ENCODE peak calls at places on chromosomes 11 and 22, in seven cellular contexts. One of them, this sample, is unnamed.

GRCh38 chr11:35907648-35908431 is 36.0 kb upstream of the LDLRAD3 start:
- DNase-seq in NB4: peak
- DNase-seq in fibroblast of lung: peak
- DNase-seq in aorta: no peak
- DNase-seq in T-helper 1 cell: no peak
- DNase-seq in esophagus squamous epithelium: no peak
- DNase-seq in stimulated activated naive B cell treated with anti-CD40 and anti-IgM and Interleukin-4, amounts not matched to agents 10 μg/mL and 1 μg/mL and 100 μg/mL, for 72 hours: no peak
- DNase-seq in this sample: no peak

GRCh38 chr11:1819115-1819514 is 15.7 kb upstream of the SYT8 start:
- DNase-seq in NB4: no peak
- DNase-seq in fibroblast of lung: no peak
- DNase-seq in aorta: no peak
- DNase-seq in T-helper 1 cell: no peak
- DNase-seq in esophagus squamous epithelium: no peak
- DNase-seq in stimulated activated naive B cell treated with anti-CD40 and anti-IgM and Interleukin-4, amounts not matched to agents 10 μg/mL and 1 μg/mL and 100 μg/mL, for 72 hours: no peak
- DNase-seq in this sample: no peak

GRCh38 chr11:105582497-105582896 is 27.4 kb upstream of the GRIA4 start:
- DNase-seq in NB4: no peak
- DNase-seq in fibroblast of lung: no peak
- DNase-seq in aorta: no peak
- DNase-seq in T-helper 1 cell: no peak
- DNase-seq in esophagus squamous epithelium: no peak
- DNase-seq in stimulated activated naive B cell treated with anti-CD40 and anti-IgM and Interleukin-4, amounts not matched to agents 10 μg/mL and 1 μg/mL and 100 μg/mL, for 72 hours: no peak
- DNase-seq in this sample: no peak

GRCh38 chr11:94511932-94512781 is at the start of gene C11orf97:
- DNase-seq in NB4: peak
- DNase-seq in fibroblast of lung: peak
- DNase-seq in aorta: peak
- DNase-seq in T-helper 1 cell: peak
- DNase-seq in esophagus squamous epithelium: no peak
- DNase-seq in stimulated activated naive B cell treated with anti-CD40 and anti-IgM and Interleukin-4, amounts not matched to agents 10 μg/mL and 1 μg/mL and 100 μg/mL, for 72 hours: peak
- DNase-seq in this sample: peak

GRCh38 chr11:11424696-11425095 is 71.6 kb upstream of the CSNK2A3 start:
- DNase-seq in NB4: no peak
- DNase-seq in fibroblast of lung: no peak
- DNase-seq in aorta: no peak
- DNase-seq in T-helper 1 cell: no peak
- DNase-seq in esophagus squamous epithelium: no peak
- DNase-seq in stimulated activated naive B cell treated with anti-CD40 and anti-IgM and Interleukin-4, amounts not matched to agents 10 μg/mL and 1 μg/mL and 100 μg/mL, for 72 hours: no peak
- DNase-seq in this sample: no peak

GRCh38 chr11:2651054-2651617 is 48.7 kb downstream of the KCNQ1OT1 start:
- DNase-seq in NB4: no peak
- DNase-seq in fibroblast of lung: no peak
- DNase-seq in aorta: no peak
- DNase-seq in T-helper 1 cell: no peak
- DNase-seq in esophagus squamous epithelium: no peak
- DNase-seq in stimulated activated naive B cell treated with anti-CD40 and anti-IgM and Interleukin-4, amounts not matched to agents 10 μg/mL and 1 μg/mL and 100 μg/mL, for 72 hours: no peak
- DNase-seq in this sample: no peak

GRCh38 chr22:38257650-38258246 is 15.1 kb downstream of the TMEM184B start:
- DNase-seq in NB4: no peak
- DNase-seq in fibroblast of lung: no peak
- DNase-seq in aorta: no peak
- DNase-seq in T-helper 1 cell: no peak
- DNase-seq in esophagus squamous epithelium: no peak
- DNase-seq in stimulated activated naive B cell treated with anti-CD40 and anti-IgM and Interleukin-4, amounts not matched to agents 10 μg/mL and 1 μg/mL and 100 μg/mL, for 72 hours: no peak
- DNase-seq in this sample: no peak

GRCh38 chr22:45059296-45059695 is 49.5 kb upstream of the PHF21B start:
- DNase-seq in NB4: no peak
- DNase-seq in fibroblast of lung: no peak
- DNase-seq in aorta: no peak
- DNase-seq in T-helper 1 cell: no peak
- DNase-seq in esophagus squamous epithelium: no peak
- DNase-seq in stimulated activated naive B cell treated with anti-CD40 and anti-IgM and Interleukin-4, amounts not matched to agents 10 μg/mL and 1 μg/mL and 100 μg/mL, for 72 hours: no peak
- DNase-seq in this sample: no peak

GRCh38 chr11:77201991-77202841 is 74.2 kb downstream of the MYO7A start:
- DNase-seq in NB4: no peak
- DNase-seq in fibroblast of lung: no peak
- DNase-seq in aorta: peak
- DNase-seq in T-helper 1 cell: no peak
- DNase-seq in esophagus squamous epithelium: no peak
- DNase-seq in stimulated activated naive B cell treated with anti-CD40 and anti-IgM and Interleukin-4, amounts not matched to agents 10 μg/mL and 1 μg/mL and 100 μg/mL, for 72 hours: no peak
- DNase-seq in this sample: no peak

GRCh38 chr11:15905815-15906214 is 450.5 kb downstream of the SOX6 start:
- DNase-seq in NB4: no peak
- DNase-seq in fibroblast of lung: no peak
- DNase-seq in aorta: no peak
- DNase-seq in T-helper 1 cell: no peak
- DNase-seq in esophagus squamous epithelium: no peak
- DNase-seq in stimulated activated naive B cell treated with anti-CD40 and anti-IgM and Interleukin-4, amounts not matched to agents 10 μg/mL and 1 μg/mL and 100 μg/mL, for 72 hours: no peak
- DNase-seq in this sample: no peak

GRCh38 chr11:2700415-2701211 is 819 bp upstream of the KCNQ1OT1 start:
- DNase-seq in NB4: peak
- DNase-seq in fibroblast of lung: peak
- DNase-seq in aorta: peak
- DNase-seq in T-helper 1 cell: no peak
- DNase-seq in esophagus squamous epithelium: no peak
- DNase-seq in stimulated activated naive B cell treated with anti-CD40 and anti-IgM and Interleukin-4, amounts not matched to agents 10 μg/mL and 1 μg/mL and 100 μg/mL, for 72 hours: no peak
- DNase-seq in this sample: no peak

GRCh38 chr11:14089690-14090462 is 127.4 kb downstream of the SPON1 start:
- DNase-seq in NB4: no peak
- DNase-seq in fibroblast of lung: peak
- DNase-seq in aorta: no peak
- DNase-seq in T-helper 1 cell: no peak
- DNase-seq in esophagus squamous epithelium: no peak
- DNase-seq in stimulated activated naive B cell treated with anti-CD40 and anti-IgM and Interleukin-4, amounts not matched to agents 10 μg/mL and 1 μg/mL and 100 μg/mL, for 72 hours: no peak
- DNase-seq in this sample: no peak

GRCh38 chr11:128929991-128930390 is 12.7 kb downstream of the TP53AIP1 start:
- DNase-seq in NB4: no peak
- DNase-seq in fibroblast of lung: no peak
- DNase-seq in aorta: no peak
- DNase-seq in T-helper 1 cell: no peak
- DNase-seq in esophagus squamous epithelium: no peak
- DNase-seq in stimulated activated naive B cell treated with anti-CD40 and anti-IgM and Interleukin-4, amounts not matched to agents 10 μg/mL and 1 μg/mL and 100 μg/mL, for 72 hours: no peak
- DNase-seq in this sample: no peak

GRCh38 chr11:22753401-22753800 is 76.2 kb downstream of the SVIP start:
- DNase-seq in NB4: no peak
- DNase-seq in fibroblast of lung: no peak
- DNase-seq in aorta: no peak
- DNase-seq in T-helper 1 cell: no peak
- DNase-seq in esophagus squamous epithelium: no peak
- DNase-seq in stimulated activated naive B cell treated with anti-CD40 and anti-IgM and Interleukin-4, amounts not matched to agents 10 μg/mL and 1 μg/mL and 100 μg/mL, for 72 hours: no peak
- DNase-seq in this sample: no peak

GRCh38 chr11:47572715-47573255 is 6.0 kb downstream of the KBTBD4 start:
- DNase-seq in NB4: no peak
- DNase-seq in fibroblast of lung: no peak
- DNase-seq in aorta: peak
- DNase-seq in T-helper 1 cell: no peak
- DNase-seq in esophagus squamous epithelium: no peak
- DNase-seq in stimulated activated naive B cell treated with anti-CD40 and anti-IgM and Interleukin-4, amounts not matched to agents 10 μg/mL and 1 μg/mL and 100 μg/mL, for 72 hours: no peak
- DNase-seq in this sample: no peak

GRCh38 chr11:133803026-133803425 is 42.3 kb downstream of the SPATA19 start:
- DNase-seq in NB4: no peak
- DNase-seq in fibroblast of lung: no peak
- DNase-seq in aorta: no peak
- DNase-seq in T-helper 1 cell: no peak
- DNase-seq in esophagus squamous epithelium: no peak
- DNase-seq in stimulated activated naive B cell treated with anti-CD40 and anti-IgM and Interleukin-4, amounts not matched to agents 10 μg/mL and 1 μg/mL and 100 μg/mL, for 72 hours: no peak
- DNase-seq in this sample: no peak

GRCh38 chr11:46369458-46370152 is 11.9 kb upstream of the MDK start:
- DNase-seq in NB4: peak
- DNase-seq in fibroblast of lung: peak
- DNase-seq in aorta: no peak
- DNase-seq in T-helper 1 cell: no peak
- DNase-seq in esophagus squamous epithelium: no peak
- DNase-seq in stimulated activated naive B cell treated with anti-CD40 and anti-IgM and Interleukin-4, amounts not matched to agents 10 μg/mL and 1 μg/mL and 100 μg/mL, for 72 hours: no peak
- DNase-seq in this sample: no peak

GRCh38 chr11:44842219-44842618 is 108.5 kb downstream of the TP53I11 start:
- DNase-seq in NB4: no peak
- DNase-seq in fibroblast of lung: peak
- DNase-seq in aorta: no peak
- DNase-seq in T-helper 1 cell: no peak
- DNase-seq in esophagus squamous epithelium: no peak
- DNase-seq in stimulated activated naive B cell treated with anti-CD40 and anti-IgM and Interleukin-4, amounts not matched to agents 10 μg/mL and 1 μg/mL and 100 μg/mL, for 72 hours: no peak
- DNase-seq in this sample: no peak

GRCh38 chr22:30191049-30191701 is 55.4 kb downstream of the LIF start:
- DNase-seq in NB4: no peak
- DNase-seq in fibroblast of lung: no peak
- DNase-seq in aorta: no peak
- DNase-seq in T-helper 1 cell: no peak
- DNase-seq in esophagus squamous epithelium: no peak
- DNase-seq in stimulated activated naive B cell treated with anti-CD40 and anti-IgM and Interleukin-4, amounts not matched to agents 10 μg/mL and 1 μg/mL and 100 μg/mL, for 72 hours: no peak
- DNase-seq in this sample: no peak

GRCh38 chr22:43236401-43237166 is 49.6 kb upstream of the TTLL12 start:
- DNase-seq in NB4: no peak
- DNase-seq in fibroblast of lung: no peak
- DNase-seq in aorta: no peak
- DNase-seq in T-helper 1 cell: no peak
- DNase-seq in esophagus squamous epithelium: no peak
- DNase-seq in stimulated activated naive B cell treated with anti-CD40 and anti-IgM and Interleukin-4, amounts not matched to agents 10 μg/mL and 1 μg/mL and 100 μg/mL, for 72 hours: no peak
- DNase-seq in this sample: no peak

GRCh38 chr11:47348859-47349258 is 3.6 kb downstream of the MYBPC3 start:
- DNase-seq in NB4: peak
- DNase-seq in fibroblast of lung: peak
- DNase-seq in aorta: no peak
- DNase-seq in T-helper 1 cell: no peak
- DNase-seq in esophagus squamous epithelium: no peak
- DNase-seq in stimulated activated naive B cell treated with anti-CD40 and anti-IgM and Interleukin-4, amounts not matched to agents 10 μg/mL and 1 μg/mL and 100 μg/mL, for 72 hours: no peak
- DNase-seq in this sample: no peak

GRCh38 chr22:44994399-44995281 is 15.2 kb downstream of the PHF21B start:
- DNase-seq in NB4: peak
- DNase-seq in fibroblast of lung: no peak
- DNase-seq in aorta: no peak
- DNase-seq in T-helper 1 cell: no peak
- DNase-seq in esophagus squamous epithelium: no peak
- DNase-seq in stimulated activated naive B cell treated with anti-CD40 and anti-IgM and Interleukin-4, amounts not matched to agents 10 μg/mL and 1 μg/mL and 100 μg/mL, for 72 hours: no peak
- DNase-seq in this sample: no peak

GRCh38 chr11:47130541-47130940 is 46.1 kb downstream of the ARFGAP2 start:
- DNase-seq in NB4: no peak
- DNase-seq in fibroblast of lung: no peak
- DNase-seq in aorta: no peak
- DNase-seq in T-helper 1 cell: no peak
- DNase-seq in esophagus squamous epithelium: no peak
- DNase-seq in stimulated activated naive B cell treated with anti-CD40 and anti-IgM and Interleukin-4, amounts not matched to agents 10 μg/mL and 1 μg/mL and 100 μg/mL, for 72 hours: no peak
- DNase-seq in this sample: no peak

GRCh38 chr11:73797457-73797856 is 9.8 kb downstream of the MRPL48 start:
- DNase-seq in NB4: no peak
- DNase-seq in fibroblast of lung: no peak
- DNase-seq in aorta: no peak
- DNase-seq in T-helper 1 cell: no peak
- DNase-seq in esophagus squamous epithelium: no peak
- DNase-seq in stimulated activated naive B cell treated with anti-CD40 and anti-IgM and Interleukin-4, amounts not matched to agents 10 μg/mL and 1 μg/mL and 100 μg/mL, for 72 hours: no peak
- DNase-seq in this sample: no peak

GRCh38 chr22:46861468-46861867 is 99.0 kb downstream of the TBC1D22A start:
- DNase-seq in NB4: no peak
- DNase-seq in fibroblast of lung: no peak
- DNase-seq in aorta: no peak
- DNase-seq in T-helper 1 cell: no peak
- DNase-seq in esophagus squamous epithelium: no peak
- DNase-seq in stimulated activated naive B cell treated with anti-CD40 and anti-IgM and Interleukin-4, amounts not matched to agents 10 μg/mL and 1 μg/mL and 100 μg/mL, for 72 hours: no peak
- DNase-seq in this sample: no peak

GRCh38 chr11:12155696-12156095 is 45.3 kb downstream of the MICAL2 start:
- DNase-seq in NB4: no peak
- DNase-seq in fibroblast of lung: no peak
- DNase-seq in aorta: no peak
- DNase-seq in T-helper 1 cell: no peak
- DNase-seq in esophagus squamous epithelium: no peak
- DNase-seq in stimulated activated naive B cell treated with anti-CD40 and anti-IgM and Interleukin-4, amounts not matched to agents 10 μg/mL and 1 μg/mL and 100 μg/mL, for 72 hours: no peak
- DNase-seq in this sample: no peak

GRCh38 chr11:121829159-121829643 is 286.8 kb downstream of the BLID start:
- DNase-seq in NB4: peak
- DNase-seq in fibroblast of lung: peak
- DNase-seq in aorta: no peak
- DNase-seq in T-helper 1 cell: no peak
- DNase-seq in esophagus squamous epithelium: no peak
- DNase-seq in stimulated activated naive B cell treated with anti-CD40 and anti-IgM and Interleukin-4, amounts not matched to agents 10 μg/mL and 1 μg/mL and 100 μg/mL, for 72 hours: no peak
- DNase-seq in this sample: no peak

GRCh38 chr11:124938206-124938765 is 2.4 kb upstream of the HEPACAM start:
- DNase-seq in NB4: no peak
- DNase-seq in fibroblast of lung: no peak
- DNase-seq in aorta: no peak
- DNase-seq in T-helper 1 cell: no peak
- DNase-seq in esophagus squamous epithelium: no peak
- DNase-seq in stimulated activated naive B cell treated with anti-CD40 and anti-IgM and Interleukin-4, amounts not matched to agents 10 μg/mL and 1 μg/mL and 100 μg/mL, for 72 hours: no peak
- DNase-seq in this sample: no peak

GRCh38 chr22:23692598-23693291 is 1.9 kb downstream of the RGL4 start:
- DNase-seq in NB4: no peak
- DNase-seq in fibroblast of lung: no peak
- DNase-seq in aorta: no peak
- DNase-seq in T-helper 1 cell: no peak
- DNase-seq in esophagus squamous epithelium: no peak
- DNase-seq in stimulated activated naive B cell treated with anti-CD40 and anti-IgM and Interleukin-4, amounts not matched to agents 10 μg/mL and 1 μg/mL and 100 μg/mL, for 72 hours: no peak
- DNase-seq in this sample: no peak

GRCh38 chr22:19503869-19504268 is 20.3 kb downstream of the CLDN5 start:
- DNase-seq in NB4: peak
- DNase-seq in fibroblast of lung: no peak
- DNase-seq in aorta: no peak
- DNase-seq in T-helper 1 cell: no peak
- DNase-seq in esophagus squamous epithelium: no peak
- DNase-seq in stimulated activated naive B cell treated with anti-CD40 and anti-IgM and Interleukin-4, amounts not matched to agents 10 μg/mL and 1 μg/mL and 100 μg/mL, for 72 hours: no peak
- DNase-seq in this sample: no peak

GRCh38 chr11:45933846-45934579 is 11.6 kb downstream of the LARGE2 start:
- DNase-seq in NB4: no peak
- DNase-seq in fibroblast of lung: no peak
- DNase-seq in aorta: peak
- DNase-seq in T-helper 1 cell: no peak
- DNase-seq in esophagus squamous epithelium: no peak
- DNase-seq in stimulated activated naive B cell treated with anti-CD40 and anti-IgM and Interleukin-4, amounts not matched to agents 10 μg/mL and 1 μg/mL and 100 μg/mL, for 72 hours: no peak
- DNase-seq in this sample: no peak